ENCODE peak calls at places on chromosome 3, in nine cellular contexts. One of them, this sample, is unnamed.

GRCh38 chr3:114093596-114093995 is 37.1 kb downstream of the QTRT2 start:
- DNase-seq in IMR-90: peak
- DNase-seq in fibroblast of lung: peak
- DNase-seq in neuronal stem cell: no peak
- DNase-seq in K562: peak
- DNase-seq in SK-N-SH: peak
- DNase-seq in hepatocyte: peak
- DNase-seq in OCI-LY7: no peak
- DNase-seq in trophoblast cell: no peak
- DNase-seq in this sample: peak

GRCh38 chr3:43796041-43796596 is 105.4 kb downstream of the ABHD5 start:
- DNase-seq in IMR-90: no peak
- DNase-seq in fibroblast of lung: no peak
- DNase-seq in neuronal stem cell: no peak
- DNase-seq in K562: no peak
- DNase-seq in SK-N-SH: no peak
- DNase-seq in hepatocyte: no peak
- DNase-seq in OCI-LY7: no peak
- DNase-seq in trophoblast cell: no peak
- DNase-seq in this sample: peak

GRCh38 chr3:146390967-146391366 is 78.4 kb downstream of the PLSCR2 start:
- DNase-seq in IMR-90: peak
- DNase-seq in fibroblast of lung: peak
- DNase-seq in neuronal stem cell: no peak
- DNase-seq in K562: no peak
- DNase-seq in SK-N-SH: no peak
- DNase-seq in hepatocyte: no peak
- DNase-seq in OCI-LY7: no peak
- DNase-seq in trophoblast cell: no peak
- DNase-seq in this sample: no peak

GRCh38 chr3:182078314-182078713 is 366.6 kb downstream of the SOX2 start:
- DNase-seq in IMR-90: no peak
- DNase-seq in fibroblast of lung: no peak
- DNase-seq in neuronal stem cell: no peak
- DNase-seq in K562: no peak
- DNase-seq in SK-N-SH: no peak
- DNase-seq in hepatocyte: peak
- DNase-seq in OCI-LY7: no peak
- DNase-seq in trophoblast cell: no peak
- DNase-seq in this sample: no peak

GRCh38 chr3:71673486-71673885 is 51.7 kb downstream of the EIF4E3 start:
- DNase-seq in IMR-90: peak
- DNase-seq in fibroblast of lung: no peak
- DNase-seq in neuronal stem cell: no peak
- DNase-seq in K562: no peak
- DNase-seq in SK-N-SH: no peak
- DNase-seq in hepatocyte: no peak
- DNase-seq in OCI-LY7: no peak
- DNase-seq in trophoblast cell: no peak
- DNase-seq in this sample: no peak

GRCh38 chr3:64985072-64985471 is 297.3 kb upstream of the ADAMTS9 start:
- DNase-seq in IMR-90: no peak
- DNase-seq in fibroblast of lung: no peak
- DNase-seq in neuronal stem cell: no peak
- DNase-seq in K562: no peak
- DNase-seq in SK-N-SH: no peak
- DNase-seq in hepatocyte: no peak
- DNase-seq in OCI-LY7: no peak
- DNase-seq in trophoblast cell: no peak
- DNase-seq in this sample: no peak

GRCh38 chr3:178392553-178392952 is 143.7 kb upstream of the KCNMB2 start:
- DNase-seq in IMR-90: peak
- DNase-seq in fibroblast of lung: peak
- DNase-seq in neuronal stem cell: no peak
- DNase-seq in K562: no peak
- DNase-seq in SK-N-SH: no peak
- DNase-seq in hepatocyte: no peak
- DNase-seq in OCI-LY7: no peak
- DNase-seq in trophoblast cell: no peak
- DNase-seq in this sample: peak

GRCh38 chr3:163622384-163622783 is 1455.9 kb downstream of the SI start:
- DNase-seq in IMR-90: no peak
- DNase-seq in fibroblast of lung: peak
- DNase-seq in neuronal stem cell: peak
- DNase-seq in K562: peak
- DNase-seq in SK-N-SH: peak
- DNase-seq in hepatocyte: peak
- DNase-seq in OCI-LY7: no peak
- DNase-seq in trophoblast cell: no peak
- DNase-seq in this sample: peak

GRCh38 chr3:63977893-63978292 is 45.4 kb downstream of the PSMD6 start:
- DNase-seq in IMR-90: no peak
- DNase-seq in fibroblast of lung: no peak
- DNase-seq in neuronal stem cell: no peak
- DNase-seq in K562: no peak
- DNase-seq in SK-N-SH: no peak
- DNase-seq in hepatocyte: no peak
- DNase-seq in OCI-LY7: no peak
- DNase-seq in trophoblast cell: no peak
- DNase-seq in this sample: no peak

GRCh38 chr3:65356331-65357286 is 668.8 kb upstream of the ADAMTS9 start:
- DNase-seq in IMR-90: no peak
- DNase-seq in fibroblast of lung: peak
- DNase-seq in neuronal stem cell: no peak
- DNase-seq in K562: no peak
- DNase-seq in SK-N-SH: peak
- DNase-seq in hepatocyte: peak
- DNase-seq in OCI-LY7: no peak
- DNase-seq in trophoblast cell: peak
- DNase-seq in this sample: no peak

GRCh38 chr3:57692404-57693191 is at the start of gene DENND6A:
- DNase-seq in IMR-90: peak
- DNase-seq in fibroblast of lung: peak
- DNase-seq in neuronal stem cell: peak
- DNase-seq in K562: peak
- DNase-seq in SK-N-SH: peak
- DNase-seq in hepatocyte: peak
- DNase-seq in OCI-LY7: peak
- DNase-seq in trophoblast cell: peak
- DNase-seq in this sample: peak

GRCh38 chr3:48466386-48467109 is 20.0 kb downstream of the ATRIP start:
- DNase-seq in IMR-90: no peak
- DNase-seq in fibroblast of lung: no peak
- DNase-seq in neuronal stem cell: no peak
- DNase-seq in K562: no peak
- DNase-seq in SK-N-SH: peak
- DNase-seq in hepatocyte: no peak
- DNase-seq in OCI-LY7: peak
- DNase-seq in trophoblast cell: no peak
- DNase-seq in this sample: no peak

GRCh38 chr3:157530637-157531300 is 27.6 kb upstream of the VEPH1 start:
- DNase-seq in IMR-90: peak
- DNase-seq in fibroblast of lung: peak
- DNase-seq in neuronal stem cell: no peak
- DNase-seq in K562: no peak
- DNase-seq in SK-N-SH: no peak
- DNase-seq in hepatocyte: no peak
- DNase-seq in OCI-LY7: no peak
- DNase-seq in trophoblast cell: no peak
- DNase-seq in this sample: no peak

GRCh38 chr3:155745795-155746550 is 1.1 kb upstream of the PLCH1 start:
- DNase-seq in IMR-90: no peak
- DNase-seq in fibroblast of lung: no peak
- DNase-seq in neuronal stem cell: peak
- DNase-seq in K562: no peak
- DNase-seq in SK-N-SH: peak
- DNase-seq in hepatocyte: peak
- DNase-seq in OCI-LY7: no peak
- DNase-seq in trophoblast cell: no peak
- DNase-seq in this sample: peak

GRCh38 chr3:127019449-127019848 is 36.5 kb downstream of the PLXNA1 start:
- DNase-seq in IMR-90: peak
- DNase-seq in fibroblast of lung: no peak
- DNase-seq in neuronal stem cell: no peak
- DNase-seq in K562: no peak
- DNase-seq in SK-N-SH: no peak
- DNase-seq in hepatocyte: no peak
- DNase-seq in OCI-LY7: no peak
- DNase-seq in trophoblast cell: peak
- DNase-seq in this sample: peak

GRCh38 chr3:190444036-190444435 is 5.7 kb downstream of the TMEM207 start:
- DNase-seq in IMR-90: no peak
- DNase-seq in fibroblast of lung: no peak
- DNase-seq in neuronal stem cell: no peak
- DNase-seq in K562: no peak
- DNase-seq in SK-N-SH: no peak
- DNase-seq in hepatocyte: no peak
- DNase-seq in OCI-LY7: no peak
- DNase-seq in trophoblast cell: no peak
- DNase-seq in this sample: no peak
- H2AFZ ChIP-seq in IMR-90: no peak
- H2AFZ ChIP-seq in fibroblast of lung: no peak
- H2AFZ ChIP-seq in neuronal stem cell: no peak
- H2AFZ ChIP-seq in K562: no peak
- H2AFZ ChIP-seq in SK-N-SH: no peak
- H2AFZ ChIP-seq in hepatocyte: no peak
- H2AFZ ChIP-seq in OCI-LY7: no peak
- H2AFZ ChIP-seq in trophoblast cell: no peak
- H2AFZ ChIP-seq in this sample: no peak

GRCh38 chr3:59064276-59064675 is 14.5 kb upstream of the CFAP20DC start:
- DNase-seq in IMR-90: no peak
- DNase-seq in fibroblast of lung: no peak
- DNase-seq in neuronal stem cell: no peak
- DNase-seq in K562: peak
- DNase-seq in SK-N-SH: no peak
- DNase-seq in hepatocyte: no peak
- DNase-seq in OCI-LY7: no peak
- DNase-seq in trophoblast cell: no peak
- DNase-seq in this sample: peak

GRCh38 chr3:59069838-59070237 is 20.0 kb upstream of the CFAP20DC start:
- DNase-seq in IMR-90: no peak
- DNase-seq in fibroblast of lung: no peak
- DNase-seq in neuronal stem cell: no peak
- DNase-seq in K562: no peak
- DNase-seq in SK-N-SH: no peak
- DNase-seq in hepatocyte: no peak
- DNase-seq in OCI-LY7: no peak
- DNase-seq in trophoblast cell: no peak
- DNase-seq in this sample: no peak

GRCh38 chr3:59064728-59065127 is 14.9 kb upstream of the CFAP20DC start:
- DNase-seq in IMR-90: no peak
- DNase-seq in fibroblast of lung: no peak
- DNase-seq in neuronal stem cell: no peak
- DNase-seq in K562: no peak
- DNase-seq in SK-N-SH: no peak
- DNase-seq in hepatocyte: no peak
- DNase-seq in OCI-LY7: no peak
- DNase-seq in trophoblast cell: no peak
- DNase-seq in this sample: no peak

GRCh38 chr3:59065240-59065639 is 15.4 kb upstream of the CFAP20DC start:
- DNase-seq in IMR-90: no peak
- DNase-seq in fibroblast of lung: no peak
- DNase-seq in neuronal stem cell: no peak
- DNase-seq in K562: no peak
- DNase-seq in SK-N-SH: no peak
- DNase-seq in hepatocyte: no peak
- DNase-seq in OCI-LY7: no peak
- DNase-seq in trophoblast cell: no peak
- DNase-seq in this sample: no peak
- H2AFZ ChIP-seq in IMR-90: peak
- H2AFZ ChIP-seq in fibroblast of lung: no peak
- H2AFZ ChIP-seq in neuronal stem cell: peak
- H2AFZ ChIP-seq in K562: no peak
- H2AFZ ChIP-seq in SK-N-SH: no peak
- H2AFZ ChIP-seq in hepatocyte: no peak
- H2AFZ ChIP-seq in OCI-LY7: no peak
- H2AFZ ChIP-seq in trophoblast cell: no peak
- H2AFZ ChIP-seq in this sample: no peak

GRCh38 chr3:151351648-151352047 is 22.3 kb upstream of the P2RY13 start:
- DNase-seq in IMR-90: no peak
- DNase-seq in fibroblast of lung: no peak
- DNase-seq in neuronal stem cell: no peak
- DNase-seq in K562: no peak
- DNase-seq in SK-N-SH: no peak
- DNase-seq in hepatocyte: no peak
- DNase-seq in OCI-LY7: no peak
- DNase-seq in trophoblast cell: no peak
- DNase-seq in this sample: no peak

GRCh38 chr3:151345854-151346253 is 16.5 kb upstream of the P2RY13 start:
- DNase-seq in IMR-90: peak
- DNase-seq in fibroblast of lung: peak
- DNase-seq in neuronal stem cell: no peak
- DNase-seq in K562: no peak
- DNase-seq in SK-N-SH: no peak
- DNase-seq in hepatocyte: peak
- DNase-seq in OCI-LY7: no peak
- DNase-seq in trophoblast cell: no peak
- DNase-seq in this sample: peak

GRCh38 chr3:151347432-151347831 is 18.1 kb upstream of the P2RY13 start:
- DNase-seq in IMR-90: no peak
- DNase-seq in fibroblast of lung: no peak
- DNase-seq in neuronal stem cell: no peak
- DNase-seq in K562: no peak
- DNase-seq in SK-N-SH: no peak
- DNase-seq in hepatocyte: no peak
- DNase-seq in OCI-LY7: no peak
- DNase-seq in trophoblast cell: no peak
- DNase-seq in this sample: no peak

GRCh38 chr3:151351216-151351615 is 21.9 kb upstream of the P2RY13 start:
- DNase-seq in IMR-90: no peak
- DNase-seq in fibroblast of lung: no peak
- DNase-seq in neuronal stem cell: no peak
- DNase-seq in K562: no peak
- DNase-seq in SK-N-SH: no peak
- DNase-seq in hepatocyte: no peak
- DNase-seq in OCI-LY7: no peak
- DNase-seq in trophoblast cell: no peak
- DNase-seq in this sample: no peak

GRCh38 chr3:151346292-151346691 is 16.9 kb upstream of the P2RY13 start:
- DNase-seq in IMR-90: no peak
- DNase-seq in fibroblast of lung: no peak
- DNase-seq in neuronal stem cell: no peak
- DNase-seq in K562: no peak
- DNase-seq in SK-N-SH: no peak
- DNase-seq in hepatocyte: no peak
- DNase-seq in OCI-LY7: no peak
- DNase-seq in trophoblast cell: no peak
- DNase-seq in this sample: no peak
- H2AFZ ChIP-seq in IMR-90: no peak
- H2AFZ ChIP-seq in fibroblast of lung: peak
- H2AFZ ChIP-seq in neuronal stem cell: no peak
- H2AFZ ChIP-seq in K562: no peak
- H2AFZ ChIP-seq in SK-N-SH: no peak
- H2AFZ ChIP-seq in hepatocyte: no peak
- H2AFZ ChIP-seq in OCI-LY7: no peak
- H2AFZ ChIP-seq in trophoblast cell: no peak
- H2AFZ ChIP-seq in this sample: no peak

DNA sequence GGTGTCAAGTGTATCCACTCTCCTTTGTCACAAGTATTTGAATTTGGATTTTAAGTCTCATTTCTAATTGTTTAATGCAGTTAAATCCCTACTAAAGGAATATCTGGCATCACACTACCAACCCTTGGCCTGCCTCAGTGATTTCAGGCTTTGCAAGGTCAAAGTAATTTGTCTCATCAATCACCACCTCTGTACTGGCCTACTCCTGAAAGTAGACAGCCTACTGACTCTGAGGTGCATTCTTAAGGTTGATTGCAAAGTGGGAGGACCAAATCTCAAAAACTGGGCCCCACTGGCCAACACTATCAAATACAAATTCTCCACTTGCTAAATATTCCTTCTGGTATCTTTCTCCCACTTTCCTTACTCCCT is 851 bp upstream of the TEX55 start:
- DNase-seq in IMR-90: no peak
- DNase-seq in fibroblast of lung: no peak
- DNase-seq in neuronal stem cell: no peak
- DNase-seq in K562: no peak
- DNase-seq in SK-N-SH: no peak
- DNase-seq in hepatocyte: no peak
- DNase-seq in OCI-LY7: no peak
- DNase-seq in trophoblast cell: no peak
- DNase-seq in this sample: no peak
- H2AFZ ChIP-seq in IMR-90: no peak
- H2AFZ ChIP-seq in fibroblast of lung: no peak
- H2AFZ ChIP-seq in neuronal stem cell: no peak
- H2AFZ ChIP-seq in K562: no peak
- H2AFZ ChIP-seq in SK-N-SH: no peak
- H2AFZ ChIP-seq in hepatocyte: no peak
- H2AFZ ChIP-seq in OCI-LY7: no peak
- H2AFZ ChIP-seq in trophoblast cell: no peak
- H2AFZ ChIP-seq in this sample: peak